ENCODE peak calls at places on chromosomes 3 and 15, in nine cellular contexts. T is fibroblast of lung, M is mucosa of descending colon, Y is glutamatergic neuron, C is HFFc6, O is IMR-90, F is NB4, R is ovary, K is AG09309. B is an unnamed sample.

GRCh38 chr3:187185759-187186158 is 11.5 kb upstream of the RTP1 start:
- DNase-seq in Y (no peak), F (no peak), R (no peak), O (no peak), C (no peak), M (no peak), T (no peak), K (no peak), B (no peak)

GRCh38 chr15:90322531-90322930 is 29.6 kb upstream of the ZNF774 start:
- DNase-seq in O (no peak), T (no peak), F (no peak), Y (no peak), K (no peak), R (no peak), C (no peak), M (no peak), B (no peak)

GRCh38 chr3:157508461-157508860 is 5.2 kb upstream of the VEPH1 start:
- DNase-seq in K (no peak), R (no peak), F (no peak), C (no peak), T (no peak), Y (no peak), O (no peak), M (no peak), B (no peak)

GRCh38 chr15:73130830-73131229 is 78.6 kb downstream of the NEO1 start:
- DNase-seq in T (no peak), Y (no peak), M (no peak), K (no peak), C (no peak), O (no peak), R (no peak), F (no peak), B (no peak)

GRCh38 chr3:42590989-42591756 is 513 bp downstream of the SS18L2 start:
- DNase-seq in M (peak), F (no peak), K (no peak), R (no peak), C (no peak), T (no peak), Y (peak), O (no peak), B (peak)

GRCh38 chr15:45536951-45537350 is 14.4 kb upstream of the SLC30A4 start:
- DNase-seq in C (no peak), Y (no peak), K (no peak), O (no peak), M (no peak), R (no peak), T (no peak), F (no peak), B (no peak)

GRCh38 chr15:55916666-55917409 is 76.6 kb downstream of the NEDD4 start:
- DNase-seq in C (peak), O (peak), Y (no peak), R (no peak), K (peak), T (peak), F (no peak), M (no peak), B (peak)

GRCh38 chr15:99430881-99431401 is 134.8 kb upstream of the MEF2A start:
- DNase-seq in T (no peak), R (peak), C (no peak), M (peak), K (no peak), F (no peak), Y (peak), O (no peak), B (no peak)

GRCh38 chr15:66085128-66085527 is 168.4 kb downstream of the MEGF11 start:
- DNase-seq in M (no peak), T (no peak), R (no peak), O (no peak), K (no peak), C (no peak), Y (no peak), F (peak), B (no peak)

GRCh38 chr15:27479232-27480140 is 508.5 kb downstream of the GABRG3 start:
- DNase-seq in M (no peak), K (no peak), R (no peak), F (no peak), O (no peak), Y (no peak), C (no peak), T (no peak), B (no peak)

GRCh38 chr3:39114456-39114855 is 7.0 kb downstream of the TTC21A start:
- DNase-seq in Y (no peak), F (no peak), C (no peak), K (no peak), T (no peak), R (no peak), M (no peak), O (no peak), B (no peak)

GRCh38 chr3:50230833-50231125 is 5.2 kb upstream of the GNAI2 start:
- DNase-seq in Y (no peak), M (no peak), C (no peak), T (no peak), K (no peak), O (peak), F (no peak), R (no peak), B (peak)

GRCh38 chr15:81410318-81410753 is 36.3 kb upstream of the TMC3 start:
- DNase-seq in C (peak), K (peak), R (peak), Y (no peak), F (peak), T (peak), M (no peak), O (peak), B (peak)

GRCh38 chr3:16370872-16371740 is 106.1 kb downstream of the OXNAD1 start:
- DNase-seq in T (peak), O (peak), M (no peak), K (no peak), R (no peak), F (no peak), Y (peak), C (no peak), B (no peak)

GRCh38 chr3:45489730-45490309 is 101.4 kb downstream of the LARS2 start:
- DNase-seq in T (no peak), M (no peak), R (no peak), K (no peak), O (peak), C (peak), F (no peak), Y (no peak), B (no peak)

GRCh38 chr3:9111349-9112265 is 137.8 kb downstream of the SRGAP3 start:
- DNase-seq in K (peak), O (peak), M (no peak), T (no peak), F (peak), C (peak), R (peak), Y (no peak), B (no peak)

GRCh38 chr3:126932188-126932931 is 50.6 kb upstream of the PLXNA1 start:
- DNase-seq in Y (peak), R (no peak), C (peak), T (peak), M (no peak), K (no peak), F (no peak), O (peak), B (peak)

GRCh38 chr3:26657406-26657976 is 34.9 kb downstream of the LRRC3B start:
- DNase-seq in Y (no peak), C (no peak), F (no peak), R (no peak), O (no peak), T (no peak), M (no peak), K (no peak), B (no peak)

GRCh38 chr15:39748276-39748675 is 34.4 kb downstream of the FSIP1 start:
- DNase-seq in F (no peak), C (no peak), Y (no peak), M (no peak), R (no peak), K (no peak), T (peak), O (no peak), B (peak)

GRCh38 chr15:69535101-69535638 is 82.6 kb downstream of the RPLP1 start:
- DNase-seq in F (no peak), T (peak), C (peak), M (no peak), R (no peak), O (peak), K (peak), Y (no peak), B (peak)

GRCh38 chr3:14810070-14810732 is 8.6 kb upstream of the FGD5 start:
- DNase-seq in Y (peak), O (no peak), K (no peak), R (no peak), F (no peak), M (no peak), T (no peak), C (no peak), B (peak)

GRCh38 chr15:64599716-64600115 is 139.3 kb downstream of the ZNF609 start:
- DNase-seq in M (no peak), O (peak), K (no peak), F (no peak), T (no peak), C (peak), R (no peak), Y (no peak), B (peak)

GRCh38 chr3:113018461-113019181 is 27.8 kb downstream of the GTPBP8 start:
- DNase-seq in R (no peak), K (no peak), M (no peak), O (peak), C (no peak), T (peak), F (peak), Y (no peak), B (peak)

GRCh38 chr3:36957072-36957471 is 12.2 kb upstream of the TRANK1 start:
- DNase-seq in Y (no peak), O (no peak), F (no peak), T (no peak), M (no peak), K (no peak), R (no peak), C (no peak), B (no peak)

GRCh38 chr15:99566157-99566900 is 545 bp downstream of the MEF2A start:
- DNase-seq in T (no peak), Y (peak), M (no peak), F (peak), O (no peak), R (peak), K (no peak), C (no peak), B (no peak)

GRCh38 chr3:149464706-149465328 is 9.7 kb upstream of the TM4SF4 start:
- DNase-seq in C (no peak), T (no peak), K (no peak), O (no peak), Y (no peak), M (no peak), R (no peak), F (no peak), B (no peak)

GRCh38 chr15:68439506-68439905 is 7.5 kb upstream of the ITGA11 start:
- DNase-seq in O (no peak), T (no peak), C (no peak), R (no peak), K (no peak), F (no peak), M (no peak), Y (no peak), B (no peak)

GRCh38 chr3:50242371-50242770 is 6.4 kb downstream of the GNAI2 start:
- DNase-seq in F (no peak), T (no peak), R (no peak), C (no peak), K (no peak), Y (no peak), M (no peak), O (no peak), B (no peak)

GRCh38 chr3:196969660-196970546 is 1.3 kb upstream of the PIGZ start:
- DNase-seq in O (peak), T (peak), F (peak), K (no peak), Y (peak), R (no peak), C (no peak), M (peak), B (peak)

GRCh38 chr3:32143849-32144757 is 37.7 kb downstream of the GPD1L start:
- DNase-seq in Y (peak), O (peak), K (peak), F (peak), C (peak), R (peak), T (peak), M (no peak), B (peak)

GRCh38 chr15:34987182-34987488 is 952 bp downstream of the ZNF770 start:
- DNase-seq in F (peak), C (no peak), T (no peak), R (no peak), Y (no peak), O (no peak), M (no peak), K (no peak), B (no peak)

GRCh38 chr3:28317438-28318022 is 31.0 kb upstream of the ZCWPW2 start:
- DNase-seq in Y (no peak), C (peak), K (no peak), O (peak), T (peak), R (no peak), F (peak), M (no peak), B (peak)

GRCh38 chr3:123660276-123660675 is 75.4 kb upstream of the HACD2 start:
- DNase-seq in M (no peak), C (no peak), T (no peak), K (no peak), R (no peak), Y (no peak), O (no peak), F (no peak), B (no peak)

GRCh38 chr3:67561995-67562394 is 92.4 kb downstream of the SUCLG2 start:
- DNase-seq in C (no peak), Y (no peak), O (no peak), F (no peak), T (no peak), M (no peak), R (no peak), K (no peak), B (no peak)

GRCh38 chr3:152126260-152126659 is 142.5 kb upstream of the MBNL1 start:
- DNase-seq in T (peak), F (no peak), K (no peak), O (peak), C (peak), R (no peak), Y (no peak), M (no peak), B (peak)

GRCh38 chr3:124845406-124845805 is 41.8 kb downstream of the ITGB5 start:
- DNase-seq in F (no peak), K (peak), Y (no peak), T (peak), C (peak), R (peak), O (peak), M (no peak), B (peak)

GRCh38 chr15:33104276-33104675 is 90.2 kb downstream of the FMN1 start:
- DNase-seq in F (peak), O (peak), M (no peak), T (peak), C (peak), R (no peak), K (peak), Y (no peak), B (peak)

DNA sequence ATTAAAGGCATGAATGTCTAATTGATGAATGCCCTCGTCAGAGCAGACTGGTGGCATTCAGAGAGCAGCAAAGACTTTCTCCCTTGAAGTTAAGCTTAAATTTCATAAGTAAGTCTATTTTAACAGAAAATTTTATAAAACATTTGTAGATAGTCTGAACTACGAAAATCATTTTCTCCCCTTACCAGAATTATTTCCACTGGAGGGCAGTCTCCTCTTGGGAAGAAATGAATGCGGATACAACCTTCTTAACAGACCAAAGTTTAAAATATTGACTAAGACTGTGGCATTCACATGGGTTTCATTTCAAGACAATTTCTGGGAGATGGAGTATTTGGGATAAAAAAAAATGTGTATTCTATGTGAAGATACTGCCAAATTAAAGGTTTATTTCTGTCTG is 669.0 kb downstream of the FHIT start:
- DNase-seq in T (peak), Y (no peak), F (no peak), R (no peak), K (no peak), C (peak), M (no peak), O (no peak), B (peak)
- TF ChIP-seq CTCF in T (peak), Y (peak), F (no peak), R (no peak), K (peak), C (peak), M (no peak), O (peak), B (no peak)

GRCh38 chr3:4310971-4311370 is 7.8 kb downstream of the SETMAR start:
- DNase-seq in K (no peak), T (no peak), C (no peak), Y (no peak), O (no peak), R (no peak), F (peak), M (no peak), B (peak)

GRCh38 chr3:4309476-4310121 is 6.4 kb downstream of the SETMAR start:
- DNase-seq in F (no peak), C (no peak), K (no peak), O (no peak), R (no peak), T (no peak), M (no peak), Y (no peak), B (no peak)

GRCh38 chr3:4311496-4311895 is 8.3 kb downstream of the SETMAR start:
- DNase-seq in R (no peak), F (no peak), M (no peak), C (no peak), T (no peak), O (no peak), Y (no peak), K (no peak), B (no peak)

GRCh38 chr3:4313606-4314308 is 10.6 kb downstream of the SETMAR start:
- DNase-seq in R (no peak), T (no peak), C (no peak), M (no peak), O (peak), K (no peak), Y (no peak), F (no peak), B (no peak)

GRCh38 chr3:4314688-4315087 is 11.5 kb downstream of the SETMAR start:
- DNase-seq in R (no peak), T (peak), F (no peak), Y (no peak), O (peak), K (no peak), C (no peak), M (no peak), B (no peak)
- TF ChIP-seq CTCF in R (no peak), T (peak), F (no peak), Y (peak), O (peak), K (peak), C (peak), M (no peak), B (peak)

GRCh38 chr15:100891316-100892012 is 11.8 kb downstream of the ALDH1A3 start:
- DNase-seq in F (no peak), O (no peak), M (no peak), T (no peak), C (no peak), K (no peak), Y (peak), R (no peak), B (no peak)
- TF ChIP-seq CTCF in F (no peak), O (no peak), M (no peak), T (no peak), C (no peak), K (no peak), Y (no peak), R (no peak), B (no peak)

DNA sequence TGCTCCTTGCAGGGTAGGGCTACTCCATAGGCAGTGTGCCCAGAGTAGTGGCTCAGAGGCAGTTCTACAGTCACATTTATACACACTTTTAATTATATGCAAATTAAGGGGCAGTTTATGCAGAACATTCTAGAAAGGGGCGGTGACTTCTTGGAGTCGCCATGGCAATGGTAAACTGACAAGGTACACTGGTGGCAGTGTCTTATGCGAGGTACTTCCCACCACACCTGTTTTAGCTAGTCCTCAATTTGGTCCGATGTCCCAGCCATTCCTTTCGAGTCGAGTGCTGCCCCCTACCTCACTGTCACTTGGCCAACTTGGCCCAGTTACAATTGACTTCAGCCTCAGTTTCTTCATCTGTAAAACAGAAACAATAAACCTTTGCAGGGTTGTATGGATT is 3.8 kb upstream of the IRAK2 start:
- DNase-seq in Y (no peak), F (no peak), C (no peak), O (no peak), R (no peak), K (no peak), T (no peak), M (no peak), B (no peak)
- TF ChIP-seq CTCF in Y (no peak), F (peak), C (no peak), O (no peak), R (no peak), K (no peak), T (no peak), M (no peak), B (no peak)

GRCh38 chr3:107855710-107856109 is 235.1 kb downstream of the CD47 start:
- DNase-seq in R (no peak), O (peak), M (no peak), K (no peak), F (peak), Y (no peak), T (peak), C (peak), B (peak)
- TF ChIP-seq CTCF in R (no peak), O (no peak), M (no peak), K (peak), F (peak), Y (no peak), T (peak), C (peak), B (peak)

DNA sequence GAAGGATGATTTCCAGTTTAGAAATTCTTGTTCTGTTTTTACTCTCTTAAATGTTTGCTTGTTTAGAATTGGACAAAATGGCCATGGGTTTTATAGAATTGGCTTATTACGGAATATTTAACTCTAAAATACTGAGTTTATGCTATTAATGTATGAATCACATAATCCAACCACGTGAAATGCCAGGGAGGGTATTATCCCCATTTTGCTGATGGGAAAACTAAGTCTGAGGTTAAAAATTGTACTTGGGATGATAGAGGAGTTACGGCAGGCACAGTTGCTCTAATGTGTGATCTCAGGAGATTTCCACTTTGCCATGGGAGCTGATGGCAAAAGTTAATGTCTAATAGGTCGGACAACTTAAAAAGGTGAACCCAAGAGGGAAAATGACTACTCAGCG is 194.4 kb downstream of the ITPR1 start:
- DNase-seq in O (no peak), T (no peak), F (no peak), K (no peak), C (no peak), Y (no peak), M (no peak), R (no peak), B (no peak)
- TF ChIP-seq CTCF in O (no peak), T (no peak), F (no peak), K (no peak), C (no peak), Y (no peak), M (no peak), R (no peak), B (no peak)

DNA sequence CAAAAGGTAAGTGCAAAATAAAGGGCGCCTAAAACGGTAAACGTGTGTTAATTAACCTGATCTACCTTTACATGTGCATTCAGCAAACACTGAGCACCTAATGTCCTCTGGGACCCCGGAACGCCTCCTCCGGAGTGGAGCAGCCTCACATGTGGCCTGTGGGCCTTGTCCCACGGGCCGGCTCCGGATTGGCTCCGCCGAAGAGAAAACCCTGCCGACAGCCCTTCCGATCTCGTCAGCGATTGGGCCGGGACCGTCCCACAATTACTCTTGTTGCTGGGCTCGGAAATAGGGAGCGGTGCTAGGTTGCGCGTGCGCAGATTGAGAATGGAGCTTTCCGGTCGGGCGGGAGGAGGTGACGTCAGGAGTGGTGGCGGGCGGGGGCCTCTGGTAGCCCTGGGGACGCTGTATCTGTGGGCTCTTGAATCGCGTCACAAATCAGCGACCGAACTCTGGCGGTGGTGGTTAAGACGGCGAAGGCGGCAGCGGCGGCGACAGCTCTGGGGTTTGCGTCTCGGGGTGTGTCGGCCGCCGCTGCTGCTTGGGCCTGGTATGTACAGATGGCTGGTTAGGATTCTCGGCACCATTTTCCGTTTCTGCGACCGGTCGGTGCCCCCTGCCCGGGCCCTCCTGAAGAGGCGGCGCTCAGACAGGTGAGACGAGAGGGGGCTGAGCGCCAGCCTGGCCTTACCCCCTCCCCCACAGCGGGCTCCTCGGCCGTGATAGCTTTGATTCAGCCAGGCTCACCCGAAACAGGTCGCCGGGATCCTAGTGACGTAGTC is at the start of gene SENP2:
- DNase-seq in T (peak), M (peak), F (peak), K (peak), R (peak), Y (peak), C (peak), O (peak), B (peak)
- TF ChIP-seq CTCF in T (no peak), M (no peak), F (no peak), K (no peak), R (peak), Y (no peak), C (no peak), O (no peak), B (no peak)

B was measured in fibroblast of pulmonary artery.